ENCODE peak calls at places on chromosome 15, in six cellular contexts. One of them, this sample, is unnamed.

GRCh38 chr15:84633311-84634227 is 20.5 kb downstream of the WDR73 start:
- DNase-seq in activated naive CD8-positive, alpha-beta T cell treated with anti-CD3 and anti-CD28 coated beads, Interleukin-2, amount 50 U/mL, for 24 hours: peak
- DNase-seq in iPS-NIHi11: peak
- DNase-seq in DND-41: peak
- DNase-seq in A549: peak
- DNase-seq in mammary epithelial cell: peak
- DNase-seq in this sample: peak

GRCh38 chr15:82804575-82804949 is 1.3 kb downstream of the FSD2 start:
- DNase-seq in mammary epithelial cell: peak
- DNase-seq in activated naive CD8-positive, alpha-beta T cell treated with anti-CD3 and anti-CD28 coated beads, Interleukin-2, amount 50 U/mL, for 24 hours: no peak
- DNase-seq in A549: no peak
- DNase-seq in DND-41: no peak
- DNase-seq in iPS-NIHi11: no peak
- DNase-seq in this sample: no peak

GRCh38 chr15:91853501-91853967 is at the start of gene SLCO3A1:
- DNase-seq in iPS-NIHi11: peak
- DNase-seq in DND-41: no peak
- DNase-seq in mammary epithelial cell: peak
- DNase-seq in A549: peak
- DNase-seq in activated naive CD8-positive, alpha-beta T cell treated with anti-CD3 and anti-CD28 coated beads, Interleukin-2, amount 50 U/mL, for 24 hours: peak
- DNase-seq in this sample: peak

GRCh38 chr15:58590901-58591300 is 158.6 kb downstream of the ADAM10 start:
- DNase-seq in DND-41: no peak
- DNase-seq in iPS-NIHi11: no peak
- DNase-seq in activated naive CD8-positive, alpha-beta T cell treated with anti-CD3 and anti-CD28 coated beads, Interleukin-2, amount 50 U/mL, for 24 hours: no peak
- DNase-seq in A549: no peak
- DNase-seq in mammary epithelial cell: no peak
- DNase-seq in this sample: no peak

GRCh38 chr15:57772223-57772957 is 65.9 kb downstream of the POLR2M start:
- DNase-seq in activated naive CD8-positive, alpha-beta T cell treated with anti-CD3 and anti-CD28 coated beads, Interleukin-2, amount 50 U/mL, for 24 hours: no peak
- DNase-seq in DND-41: no peak
- DNase-seq in A549: no peak
- DNase-seq in iPS-NIHi11: peak
- DNase-seq in mammary epithelial cell: peak
- DNase-seq in this sample: no peak

GRCh38 chr15:89361451-89362202 is 27.0 kb upstream of the POLG start:
- DNase-seq in DND-41: peak
- DNase-seq in mammary epithelial cell: peak
- DNase-seq in A549: peak
- DNase-seq in activated naive CD8-positive, alpha-beta T cell treated with anti-CD3 and anti-CD28 coated beads, Interleukin-2, amount 50 U/mL, for 24 hours: peak
- DNase-seq in iPS-NIHi11: peak
- DNase-seq in this sample: peak

GRCh38 chr15:56532766-56533455 is 68.0 kb upstream of the MNS1 start:
- DNase-seq in DND-41: peak
- DNase-seq in iPS-NIHi11: no peak
- DNase-seq in activated naive CD8-positive, alpha-beta T cell treated with anti-CD3 and anti-CD28 coated beads, Interleukin-2, amount 50 U/mL, for 24 hours: no peak
- DNase-seq in mammary epithelial cell: no peak
- DNase-seq in A549: no peak
- DNase-seq in this sample: peak

GRCh38 chr15:71044006-71044405 is 71.3 kb upstream of the THSD4 start:
- DNase-seq in A549: no peak
- DNase-seq in iPS-NIHi11: no peak
- DNase-seq in mammary epithelial cell: peak
- DNase-seq in DND-41: no peak
- DNase-seq in activated naive CD8-positive, alpha-beta T cell treated with anti-CD3 and anti-CD28 coated beads, Interleukin-2, amount 50 U/mL, for 24 hours: no peak
- DNase-seq in this sample: no peak

GRCh38 chr15:50675524-50676144 is 11.0 kb downstream of the TRPM7 start:
- DNase-seq in mammary epithelial cell: peak
- DNase-seq in DND-41: no peak
- DNase-seq in iPS-NIHi11: no peak
- DNase-seq in activated naive CD8-positive, alpha-beta T cell treated with anti-CD3 and anti-CD28 coated beads, Interleukin-2, amount 50 U/mL, for 24 hours: no peak
- DNase-seq in A549: peak
- DNase-seq in this sample: peak

GRCh38 chr15:41284425-41285177 is 47.8 kb downstream of the OIP5 start:
- DNase-seq in mammary epithelial cell: peak
- DNase-seq in iPS-NIHi11: peak
- DNase-seq in A549: peak
- DNase-seq in activated naive CD8-positive, alpha-beta T cell treated with anti-CD3 and anti-CD28 coated beads, Interleukin-2, amount 50 U/mL, for 24 hours: no peak
- DNase-seq in DND-41: peak
- DNase-seq in this sample: no peak

GRCh38 chr15:56835598-56836275 is 82.7 kb upstream of the TCF12 start:
- DNase-seq in activated naive CD8-positive, alpha-beta T cell treated with anti-CD3 and anti-CD28 coated beads, Interleukin-2, amount 50 U/mL, for 24 hours: no peak
- DNase-seq in A549: no peak
- DNase-seq in mammary epithelial cell: no peak
- DNase-seq in DND-41: no peak
- DNase-seq in iPS-NIHi11: no peak
- DNase-seq in this sample: no peak

GRCh38 chr15:68599560-68600071 is 20.8 kb downstream of the CORO2B start:
- DNase-seq in mammary epithelial cell: no peak
- DNase-seq in iPS-NIHi11: peak
- DNase-seq in A549: no peak
- DNase-seq in DND-41: no peak
- DNase-seq in activated naive CD8-positive, alpha-beta T cell treated with anti-CD3 and anti-CD28 coated beads, Interleukin-2, amount 50 U/mL, for 24 hours: no peak
- DNase-seq in this sample: peak

GRCh38 chr15:81419304-81419943 is 45.4 kb upstream of the TMC3 start:
- DNase-seq in activated naive CD8-positive, alpha-beta T cell treated with anti-CD3 and anti-CD28 coated beads, Interleukin-2, amount 50 U/mL, for 24 hours: no peak
- DNase-seq in mammary epithelial cell: no peak
- DNase-seq in A549: no peak
- DNase-seq in iPS-NIHi11: peak
- DNase-seq in DND-41: no peak
- DNase-seq in this sample: peak

GRCh38 chr15:80861776-80862175 is 82.6 kb downstream of the CEMIP start:
- DNase-seq in A549: no peak
- DNase-seq in DND-41: no peak
- DNase-seq in activated naive CD8-positive, alpha-beta T cell treated with anti-CD3 and anti-CD28 coated beads, Interleukin-2, amount 50 U/mL, for 24 hours: no peak
- DNase-seq in mammary epithelial cell: peak
- DNase-seq in iPS-NIHi11: no peak
- DNase-seq in this sample: no peak

GRCh38 chr15:31303434-31304073 is 23.1 kb upstream of the KLF13 start:
- DNase-seq in iPS-NIHi11: peak
- DNase-seq in mammary epithelial cell: no peak
- DNase-seq in activated naive CD8-positive, alpha-beta T cell treated with anti-CD3 and anti-CD28 coated beads, Interleukin-2, amount 50 U/mL, for 24 hours: no peak
- DNase-seq in DND-41: peak
- DNase-seq in A549: no peak
- DNase-seq in this sample: no peak

GRCh38 chr15:66866651-66867050 is 164.6 kb downstream of the SMAD6 start:
- DNase-seq in DND-41: no peak
- DNase-seq in mammary epithelial cell: no peak
- DNase-seq in iPS-NIHi11: no peak
- DNase-seq in A549: no peak
- DNase-seq in activated naive CD8-positive, alpha-beta T cell treated with anti-CD3 and anti-CD28 coated beads, Interleukin-2, amount 50 U/mL, for 24 hours: no peak
- DNase-seq in this sample: no peak

GRCh38 chr15:51672100-51672731 is 9.1 kb upstream of the SCG3 start:
- DNase-seq in DND-41: no peak
- DNase-seq in iPS-NIHi11: peak
- DNase-seq in activated naive CD8-positive, alpha-beta T cell treated with anti-CD3 and anti-CD28 coated beads, Interleukin-2, amount 50 U/mL, for 24 hours: no peak
- DNase-seq in A549: no peak
- DNase-seq in mammary epithelial cell: no peak
- DNase-seq in this sample: peak

GRCh38 chr15:101322849-101323477 is 27.9 kb upstream of the SNRPA1 start:
- DNase-seq in iPS-NIHi11: no peak
- DNase-seq in mammary epithelial cell: no peak
- DNase-seq in DND-41: no peak
- DNase-seq in A549: no peak
- DNase-seq in activated naive CD8-positive, alpha-beta T cell treated with anti-CD3 and anti-CD28 coated beads, Interleukin-2, amount 50 U/mL, for 24 hours: peak
- DNase-seq in this sample: no peak

GRCh38 chr15:67406257-67406861 is 114.6 kb upstream of the C15orf61 start:
- DNase-seq in activated naive CD8-positive, alpha-beta T cell treated with anti-CD3 and anti-CD28 coated beads, Interleukin-2, amount 50 U/mL, for 24 hours: no peak
- DNase-seq in mammary epithelial cell: no peak
- DNase-seq in A549: no peak
- DNase-seq in DND-41: no peak
- DNase-seq in iPS-NIHi11: no peak
- DNase-seq in this sample: no peak

This sample was measured in NCI-H2227 treated with DMSO at 0.1 percent for 48 hours.